ENCODE peak calls at places on chromosomes 5 and 9, in six cellular contexts. L, K, G, Y, D and P are unnamed samples.

GRCh38 chr5:119795768-119796167 is 166.4 kb downstream of the FAM170A start:
- DNase-seq in L (no peak), K (peak; percentile 3), G (no peak), Y (no peak), D (no peak), P (no peak)

GRCh38 chr9:126773004-126773607 is 31.7 kb upstream of the ZBTB43 start:
- DNase-seq in L (no peak), K (no peak), G (peak; percentile 76), Y (no peak), D (no peak), P (no peak)

GRCh38 chr5:72790188-72790587 is 26.3 kb upstream of the TNPO1 start:
- DNase-seq in L (no peak), K (peak; percentile 2), G (no peak), Y (no peak), D (no peak), P (no peak)

GRCh38 chr9:99509291-99509826 is 287.3 kb downstream of the SEC61B start:
- DNase-seq in L (no peak), K (no peak), G (no peak), Y (no peak), D (no peak), P (no peak)

GRCh38 chr9:69801994-69802393 is 18.6 kb upstream of the CFAP95 start:
- DNase-seq in L (peak; percentile 26), K (no peak), G (no peak), Y (no peak), D (no peak), P (no peak)

GRCh38 chr9:136722093-136722968 is 10.0 kb downstream of the DIPK1B start:
- DNase-seq in L (no peak), K (no peak), G (no peak), Y (peak; percentile 16), D (no peak), P (no peak)

GRCh38 chr5:72209515-72210115 is 102.3 kb downstream of the MAP1B start:
- DNase-seq in L (no peak), K (peak; percentile 56), G (peak; percentile 39), Y (peak; percentile 40), D (no peak), P (no peak)

GRCh38 chr5:91146221-91146620 is 236.9 kb downstream of the ARRDC3 start:
- DNase-seq in L (no peak), K (no peak), G (no peak), Y (no peak), D (no peak), P (no peak)

GRCh38 chr5:132751444-132751843 is 4.2 kb downstream of the CCNI2 start:
- DNase-seq in L (no peak), K (no peak), G (no peak), Y (no peak), D (peak; percentile 31), P (no peak)

GRCh38 chr9:1050125-1050895 is at the start of gene DMRT2:
- DNase-seq in L (peak; percentile 91), K (peak; percentile 65), G (peak; percentile 80), Y (peak; percentile 39), D (no peak), P (peak; percentile 81)

GRCh38 chr5:33334829-33335228 is 105.9 kb upstream of the TARS1 start:
- DNase-seq in L (no peak), K (no peak), G (no peak), Y (no peak), D (no peak), P (no peak)

GRCh38 chr5:162684145-162684544 is 616.6 kb downstream of the GABRG2 start:
- DNase-seq in L (no peak), K (no peak), G (no peak), Y (no peak), D (no peak), P (no peak)

GRCh38 chr5:176559683-176560082 is 10.5 kb downstream of the CDHR2 start:
- DNase-seq in L (no peak), K (no peak), G (no peak), Y (no peak), D (peak; percentile 36), P (no peak)

GRCh38 chr9:98380065-98380681 is 124.7 kb upstream of the TBC1D2 start:
- DNase-seq in L (peak; percentile 18), K (peak; percentile 52), G (peak; percentile 62), Y (peak; percentile 8), D (no peak), P (no peak)

GRCh38 chr9:69264526-69264925 is 60.5 kb upstream of the ENTREP1 start:
- DNase-seq in L (no peak), K (no peak), G (no peak), Y (no peak), D (no peak), P (no peak)

GRCh38 chr5:107985144-107985543 is 314.4 kb upstream of the EFNA5 start:
- DNase-seq in L (peak; percentile 12), K (no peak), G (no peak), Y (peak; percentile 40), D (no peak), P (no peak)

GRCh38 chr5:132747064-132747692 is at the start of gene CCNI2:
- DNase-seq in L (no peak), K (no peak), G (peak; percentile 84), Y (peak; percentile 29), D (peak; percentile 73), P (no peak)

GRCh38 chr5:154189256-154189818 is 1.2 kb upstream of the GALNT10 start:
- DNase-seq in L (no peak), K (no peak), G (no peak), Y (peak; percentile 8), D (no peak), P (peak; percentile 69)

GRCh38 chr5:25515525-25515924 is 870.7 kb upstream of the CDH10 start:
- DNase-seq in L (no peak), K (no peak), G (no peak), Y (no peak), D (no peak), P (no peak)

DNA sequence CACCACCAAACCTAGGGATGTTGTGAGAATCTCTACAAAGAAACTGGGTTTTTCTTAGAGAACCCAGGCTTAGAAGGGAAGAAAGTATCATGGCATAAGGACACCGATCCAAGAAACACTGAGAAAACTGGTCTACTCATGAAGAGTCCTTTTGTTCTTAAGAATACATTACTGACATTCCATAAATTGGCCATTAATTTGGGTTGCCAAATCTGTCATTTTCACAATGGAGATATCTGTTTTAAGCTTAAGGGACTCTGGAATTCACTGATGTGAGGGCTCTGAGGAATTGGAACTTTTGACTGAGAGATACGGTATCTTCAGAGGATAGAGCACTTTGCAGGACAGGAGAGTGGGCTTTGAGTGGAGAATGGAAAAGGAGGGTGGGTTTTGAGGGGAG is 315.3 kb upstream of the ZNF608 start:
- DNase-seq in L (no peak), K (no peak), G (no peak), Y (no peak), D (no peak), P (no peak)
- H3K4me1 ChIP-seq in L (peaks cover 30% of the 10 kb centered on the region), K (no peaks in the 10 kb centered on the region), G (peaks cover 25% of the 10 kb centered on the region), Y (peaks cover 11% of the 10 kb centered on the region), D (no peaks in the 10 kb centered on the region), P (peaks cover 5% of the 10 kb centered on the region)

GRCh38 chr5:77645158-77645994 is 6.9 kb upstream of the OTP start:
- DNase-seq in L (peak; percentile 22), K (no peak), G (peak; percentile 66), Y (no peak), D (peak; percentile 39), P (no peak)
- H3K27me3 ChIP-seq in L (no peaks in the 10 kb centered on the region), K (peaks cover 62% of the 10 kb centered on the region), G (peaks cover 75% of the 10 kb centered on the region), Y (peaks cover 69% of the 10 kb centered on the region), D (peaks cover 57% of the 10 kb centered on the region), P (peaks cover 69% of the 10 kb centered on the region)

GRCh38 chr9:82443312-82443711 is 454.7 kb downstream of the SPATA31D1 start:
- DNase-seq in L (no peak), K (no peak), G (no peak), Y (no peak), D (no peak), P (no peak)
- H3K9me3 ChIP-seq in L (peaks cover 10% of the 10 kb centered on the region), K (no peaks in the 10 kb centered on the region), G (peaks cover 27% of the 10 kb centered on the region), Y (peaks cover 6% of the 10 kb centered on the region), D (peaks cover 4% of the 10 kb centered on the region), P (peaks cover 3% of the 10 kb centered on the region)

DNA sequence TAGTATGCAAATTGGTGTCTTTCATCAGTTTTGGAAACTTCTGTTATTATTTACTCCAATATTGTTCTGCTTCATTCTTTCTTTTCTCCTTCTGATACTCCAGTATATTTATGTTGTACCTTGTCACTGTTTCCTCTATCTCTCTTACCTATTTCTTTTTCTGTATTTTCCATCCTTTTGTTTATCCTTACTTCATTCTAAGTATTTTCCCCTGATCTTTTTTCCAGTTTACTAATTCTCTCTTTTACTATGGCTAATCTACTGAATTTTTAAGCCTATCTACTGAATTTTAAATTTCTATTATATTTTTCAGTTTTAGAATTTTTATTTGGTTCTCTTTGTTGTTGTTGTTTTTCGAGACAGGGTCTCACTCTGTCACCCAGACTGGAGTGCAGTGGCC is 7.4 kb downstream of the SMIM3 start:
- DNase-seq in L (no peak), K (no peak), G (no peak), Y (no peak), D (no peak), P (no peak)
- H3K4me1 ChIP-seq in L (peaks cover 12% of the 10 kb centered on the region), K (peaks cover 36% of the 10 kb centered on the region), G (peaks cover 20% of the 10 kb centered on the region), Y (peaks cover 18% of the 10 kb centered on the region), D (peaks cover 72% of the 10 kb centered on the region), P (peaks cover 58% of the 10 kb centered on the region)